ENCODE peak calls at places on chromosomes 3 and 15, in nine cellular contexts. A is Panc1; S is OCI-LY7; T is AG04450; U is mesendoderm; M is CD8-positive, alpha-beta T cell; L is GM12878; O is right cardiac atrium; G is Peyer's patch. R is an unnamed sample.
A peak's percentile ranks its signal among the peaks of the same experiment; 100 is the strongest.

GRCh38 chr3:179071161-179071568 is 444 bp downstream of the ZMAT3 start:
- DNase-seq in A (no peak), S (peak; percentile 59), T (no peak), U (peak; percentile 33), M (peak; percentile 6), L (no peak), O (no peak), G (peak; percentile 40), R (no peak)

GRCh38 chr3:36591959-36592358 is 172.4 kb downstream of the DCLK3 start:
- DNase-seq in A (no peak), S (no peak), T (no peak), U (no peak), M (no peak), L (no peak), O (no peak), G (no peak), R (no peak)

GRCh38 chr3:195182470-195182795 is 88.5 kb downstream of the XXYLT1 start:
- DNase-seq in A (no peak), S (no peak), T (peak; percentile 38), U (peak; percentile 60), M (no peak), L (no peak), O (no peak), G (no peak), R (no peak)

GRCh38 chr3:14418670-14419250 is 16.4 kb downstream of the SLC6A6 start:
- DNase-seq in A (no peak), S (no peak), T (no peak), U (peak; percentile 90), M (no peak), L (no peak), O (no peak), G (no peak), R (no peak)

GRCh38 chr15:57865294-57865693 is 158.8 kb downstream of the POLR2M start:
- DNase-seq in A (no peak), S (peak; percentile 7), T (no peak), U (peak; percentile 38), M (no peak), L (no peak), O (no peak), G (no peak), R (no peak)

GRCh38 chr3:66499881-66500574 is 794 bp downstream of the LRIG1 start:
- DNase-seq in A (no peak), S (peak; percentile 40), T (no peak), U (no peak), M (no peak), L (no peak), O (peak; percentile 38), G (peak; percentile 26), R (no peak)

GRCh38 chr3:152222327-152222726 is 46.4 kb upstream of the MBNL1 start:
- DNase-seq in A (no peak), S (no peak), T (peak; percentile 8), U (no peak), M (no peak), L (no peak), O (no peak), G (no peak), R (no peak)

GRCh38 chr3:101170047-101170771 is 150.2 kb downstream of the IMPG2 start:
- DNase-seq in A (no peak), S (no peak), T (no peak), U (no peak), M (no peak), L (no peak), O (no peak), G (no peak), R (no peak)

GRCh38 chr3:165983284-165983683 is 146.1 kb upstream of the BCHE start:
- DNase-seq in A (no peak), S (no peak), T (no peak), U (peak; percentile 46), M (no peak), L (no peak), O (no peak), G (no peak), R (no peak)

GRCh38 chr3:42780892-42781700 is 8.0 kb upstream of the CCDC13 start:
- DNase-seq in A (no peak), S (peak; percentile 76), T (no peak), U (peak; percentile 79), M (no peak), L (peak; percentile 39), O (no peak), G (no peak), R (peak; percentile 75)

GRCh38 chr15:67240235-67241131 is 14.0 kb downstream of the AAGAB start:
- DNase-seq in A (no peak), S (peak; percentile 46), T (no peak), U (peak; percentile 30), M (no peak), L (peak; percentile 8), O (no peak), G (no peak), R (no peak)

GRCh38 chr3:44065311-44065710 is 176.4 kb upstream of the TOPAZ1 start:
- DNase-seq in A (no peak), S (no peak), T (no peak), U (no peak), M (no peak), L (no peak), O (no peak), G (no peak), R (no peak)

GRCh38 chr3:87468235-87468634 is 191.9 kb upstream of the POU1F1 start:
- DNase-seq in A (no peak), S (peak; percentile 4), T (no peak), U (no peak), M (no peak), L (no peak), O (no peak), G (no peak), R (no peak)

GRCh38 chr3:9135930-9136525 is 113.4 kb downstream of the SRGAP3 start:
- DNase-seq in A (no peak), S (no peak), T (no peak), U (peak; percentile 55), M (no peak), L (no peak), O (peak; percentile 24), G (no peak), R (peak; percentile 64)

GRCh38 chr3:160159346-160159745 is 65.9 kb upstream of the C3orf80 start:
- DNase-seq in A (no peak), S (no peak), T (no peak), U (no peak), M (no peak), L (no peak), O (no peak), G (no peak), R (no peak)

GRCh38 chr3:58564456-58565160 is 12.6 kb downstream of the FAM107A start:
- DNase-seq in A (no peak), S (no peak), T (peak; percentile 11), U (peak; percentile 55), M (no peak), L (no peak), O (no peak), G (no peak), R (no peak)

GRCh38 chr15:64099379-64099778 is 3.6 kb downstream of the SNX1 start:
- DNase-seq in A (no peak), S (no peak), T (no peak), U (no peak), M (no peak), L (no peak), O (no peak), G (no peak), R (no peak)
- H3K27ac ChIP-seq in A (no peak overlapping the region), S (no peak overlapping the region), T (no peak overlapping the region), U (no peak overlapping the region), M (no peak overlapping the region), L (no peak overlapping the region), O (peak overlapping the region; percentile 26), G (no peak overlapping the region), R (no peak overlapping the region)

GRCh38 chr15:83398591-83398990 is 48.5 kb upstream of the SH3GL3 start:
- DNase-seq in A (no peak), S (no peak), T (no peak), U (no peak), M (no peak), L (no peak), O (no peak), G (no peak), R (no peak)

GRCh38 chr15:83404143-83404542 is 43.0 kb upstream of the SH3GL3 start:
- DNase-seq in A (no peak), S (no peak), T (no peak), U (no peak), M (no peak), L (no peak), O (peak; percentile 23), G (no peak), R (no peak)
- H3K4me3 ChIP-seq in A (no peak overlapping the region), S (no peak overlapping the region), T (no peak overlapping the region), U (no peak overlapping the region), M (no peak overlapping the region), L (no peak overlapping the region), O (no peak overlapping the region), G (no peak overlapping the region), R (no peak overlapping the region)

GRCh38 chr3:170359178-170359704 is 1.7 kb downstream of the SKIL start:
- DNase-seq in A (no peak), S (no peak), T (no peak), U (no peak), M (no peak), L (no peak), O (no peak), G (no peak), R (no peak)
- H3K27ac ChIP-seq in A (peak overlapping the region; percentile 93), S (peak overlapping the region; percentile 94), T (peak overlapping the region; percentile 33), U (no peak overlapping the region), M (no peak overlapping the region), L (peak overlapping the region; percentile 83), O (no peak overlapping the region), G (no peak overlapping the region), R (no peak overlapping the region)

GRCh38 chr15:70034596-70034995 is 63.1 kb downstream of the TLE3 start:
- DNase-seq in A (no peak), S (no peak), T (no peak), U (no peak), M (no peak), L (no peak), O (no peak), G (no peak), R (no peak)

GRCh38 chr15:70033109-70033508 is 64.6 kb downstream of the TLE3 start:
- DNase-seq in A (no peak), S (no peak), T (no peak), U (no peak), M (no peak), L (no peak), O (no peak), G (no peak), R (no peak)

GRCh38 chr15:70032509-70032908 is 65.2 kb downstream of the TLE3 start:
- DNase-seq in A (no peak), S (no peak), T (no peak), U (no peak), M (no peak), L (no peak), O (no peak), G (no peak), R (no peak)

GRCh38 chr15:70034141-70034540 is 63.6 kb downstream of the TLE3 start:
- DNase-seq in A (no peak), S (no peak), T (no peak), U (no peak), M (no peak), L (no peak), O (no peak), G (no peak), R (no peak)

DNA sequence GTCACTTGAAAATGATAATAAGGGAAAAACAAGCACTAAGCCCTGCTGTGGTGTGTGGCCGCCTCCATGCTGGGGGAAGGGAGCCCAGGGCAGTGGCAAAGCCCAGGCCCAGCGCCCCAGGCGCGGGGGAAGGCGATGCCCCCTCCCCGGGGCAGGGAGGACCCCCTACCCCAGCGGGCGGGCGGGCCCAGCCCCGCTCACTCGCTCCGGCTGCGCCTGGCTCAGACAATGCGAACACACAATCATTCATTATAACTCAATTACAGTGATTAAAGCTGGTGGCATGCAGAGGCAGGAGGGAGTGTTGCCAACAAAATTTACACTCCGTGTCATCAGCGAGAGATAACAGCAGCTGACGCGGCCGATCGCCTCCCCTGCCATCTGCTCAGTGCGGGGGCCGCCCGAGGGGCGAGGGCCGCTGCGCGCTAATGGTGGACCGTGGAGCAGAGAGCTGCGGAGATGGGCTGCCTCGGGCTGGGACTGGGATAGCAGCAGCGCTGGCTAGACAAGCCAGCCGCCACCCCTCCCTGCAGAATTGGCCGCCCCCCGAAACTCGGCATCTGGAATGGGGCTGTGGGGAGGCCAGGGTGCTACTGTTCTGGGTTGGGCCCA is 64.1 kb downstream of the TLE3 start:
- DNase-seq in A (no peak), S (no peak), T (no peak), U (no peak), M (no peak), L (no peak), O (peak; percentile 37), G (no peak), R (no peak)
- H3K4me3 ChIP-seq in A (no peak overlapping the region), S (no peak overlapping the region), T (peak overlapping the region; percentile 29), U (no peak overlapping the region), M (no peak overlapping the region), L (no peak overlapping the region), O (no peak overlapping the region), G (no peak overlapping the region), R (no peak overlapping the region)